ENCODE peak calls at places on chromosomes 1 and 21, in eight cellular contexts. N is gastrocnemius medialis; R is GM23248; P is body of pancreas; B is left cardiac atrium; U is brain microvascular endothelial cell; X is iPS-NIHi11; L is CD4-positive, CD25-positive, alpha-beta regulatory T cell. J is an unnamed sample.
A peak's percentile ranks its signal among the peaks of the same experiment; 100 is the strongest.

GRCh38 chr1:52707927-52708655 is 9.9 kb upstream of the COA7 start:
- DNase-seq in N (no peak), X (no peak), R (peak; percentile 77), U (peak; percentile 54), P (no peak), B (peak; percentile 37), L (no peak), J (no peak)

GRCh38 chr1:68624233-68624632 is 127.4 kb upstream of the DEPDC1 start:
- DNase-seq in X (peak; percentile 11), L (no peak), P (no peak), B (no peak), N (no peak), U (peak; percentile 72), R (peak; percentile 73), J (no peak)

GRCh38 chr1:99956755-99957154 is 13.0 kb upstream of the SLC35A3 start:
- DNase-seq in L (no peak), N (no peak), B (no peak), U (peak; percentile 28), X (no peak), R (peak; percentile 75), P (no peak), J (peak; percentile 54)

GRCh38 chr1:101022294-101022693 is 3.3 kb downstream of the DPH5 start:
- DNase-seq in P (no peak), X (no peak), R (peak; percentile 86), L (no peak), B (no peak), U (no peak), N (no peak), J (no peak)

GRCh38 chr1:52955129-52955970 is 28.3 kb downstream of the SCP2 start:
- DNase-seq in U (peak; percentile 52), N (no peak), R (peak; percentile 92), P (no peak), B (no peak), X (no peak), L (no peak), J (peak; percentile 43)

GRCh38 chr1:110060034-110060661 is 10.3 kb downstream of the ALX3 start:
- DNase-seq in R (peak; percentile 38), B (no peak), L (peak; percentile 58), X (peak; percentile 75), P (no peak), U (no peak), N (peak; percentile 25), J (no peak)

GRCh38 chr1:219422811-219423598 is 189.9 kb downstream of the ZC3H11B start:
- DNase-seq in X (no peak), P (no peak), L (no peak), U (peak; percentile 61), N (no peak), B (no peak), R (peak; percentile 74), J (no peak)

GRCh38 chr1:184563308-184563707 is 176.5 kb downstream of the C1orf21 start:
- DNase-seq in B (no peak), R (peak; percentile 46), L (no peak), N (no peak), U (no peak), P (no peak), X (no peak), J (peak; percentile 3)

GRCh38 chr1:43008425-43009108 is 49.9 kb upstream of the SLC2A1 start:
- DNase-seq in N (no peak), X (peak; percentile 83), U (no peak), R (no peak), P (no peak), L (no peak), B (no peak), J (no peak)

GRCh38 chr21:27426196-27426595 is 459.3 kb upstream of the ADAMTS5 start:
- DNase-seq in B (no peak), R (peak; percentile 3), N (no peak), X (no peak), U (no peak), L (no peak), P (no peak), J (no peak)

GRCh38 chr1:54375331-54376084 is 30.7 kb downstream of the SSBP3 start:
- DNase-seq in N (no peak), U (no peak), L (no peak), X (peak; percentile 61), B (no peak), P (no peak), R (no peak), J (no peak)

GRCh38 chr1:84254703-84255238 is 46.7 kb upstream of the SAMD13 start:
- DNase-seq in N (no peak), L (no peak), P (no peak), U (no peak), X (no peak), B (no peak), R (no peak), J (no peak)

GRCh38 chr1:8925406-8925805 is 20.3 kb upstream of the CA6 start:
- DNase-seq in U (no peak), X (no peak), B (no peak), L (no peak), P (no peak), R (no peak), N (no peak), J (no peak)

GRCh38 chr21:16454371-16454770 is 724.6 kb downstream of the USP25 start:
- DNase-seq in X (no peak), U (no peak), B (no peak), L (no peak), R (peak; percentile 37), N (no peak), P (no peak), J (no peak)

GRCh38 chr1:118100686-118101300 is 84.2 kb downstream of the SPAG17 start:
- DNase-seq in B (no peak), N (no peak), U (no peak), P (peak; percentile 83), L (no peak), X (no peak), R (peak; percentile 73), J (no peak)

GRCh38 chr1:119159096-119159495 is 18.6 kb upstream of the WARS2 start:
- DNase-seq in U (peak; percentile 22), R (peak; percentile 80), N (no peak), X (no peak), L (no peak), P (no peak), B (no peak), J (no peak)

GRCh38 chr1:246689409-246689997 is 34.7 kb upstream of the SCCPDH start:
- DNase-seq in U (peak; percentile 64), P (peak; percentile 75), X (peak; percentile 91), N (peak; percentile 73), R (peak; percentile 86), B (peak; percentile 49), L (peak; percentile 6), J (peak; percentile 73)

GRCh38 chr1:53717025-53717804 is 21.7 kb downstream of the GLIS1 start:
- DNase-seq in P (no peak), N (no peak), X (no peak), R (no peak), L (no peak), U (no peak), B (no peak), J (no peak)

GRCh38 chr1:25192154-25192553 is 40.1 kb downstream of the SYF2 start:
- DNase-seq in X (no peak), B (no peak), N (no peak), U (no peak), R (no peak), L (no peak), P (no peak), J (no peak)

GRCh38 chr1:93702102-93702827 is 20.6 kb upstream of the BCAR3 start:
- DNase-seq in L (no peak), N (peak; percentile 81), P (no peak), X (peak; percentile 51), B (peak; percentile 61), U (no peak), R (peak; percentile 15), J (no peak)

GRCh38 chr1:3470650-3471355 is 16.3 kb downstream of the ARHGEF16 start:
- DNase-seq in B (peak; percentile 11), R (no peak), L (no peak), N (no peak), U (no peak), X (no peak), P (no peak), J (no peak)

GRCh38 chr1:96557336-96557735 is 164.2 kb upstream of the PTBP2 start:
- DNase-seq in N (no peak), R (peak; percentile 63), U (no peak), P (no peak), B (no peak), L (no peak), X (no peak), J (no peak)

GRCh38 chr1:46617108-46617694 is 590 bp upstream of the MOB3C start:
- DNase-seq in U (no peak), B (no peak), X (no peak), R (no peak), N (no peak), P (no peak), L (no peak), J (no peak)

GRCh38 chr1:29876441-29876840 is 640.1 kb downstream of the PTPRU start:
- DNase-seq in L (no peak), R (no peak), U (no peak), B (no peak), P (no peak), X (no peak), N (no peak), J (no peak)

GRCh38 chr1:240484804-240485441 is 127.0 kb downstream of the GREM2 start:
- DNase-seq in R (no peak), N (no peak), B (no peak), P (no peak), L (no peak), U (no peak), X (no peak), J (no peak)

GRCh38 chr21:14383596-14384210 is 757 bp upstream of the HSPA13 start:
- DNase-seq in L (no peak), U (peak; percentile 1), X (no peak), P (no peak), N (no peak), B (peak; percentile 59), R (peak; percentile 60), J (no peak)

GRCh38 chr21:41130883-41131282 is 37.1 kb upstream of the BACE2 start:
- DNase-seq in B (no peak), X (no peak), N (no peak), R (no peak), P (no peak), L (no peak), U (no peak), J (no peak)

GRCh38 chr1:162335126-162335525 is 41.5 kb downstream of the SPATA46 start:
- DNase-seq in U (no peak), R (no peak), N (no peak), B (peak; percentile 29), L (no peak), X (no peak), P (no peak), J (no peak)

GRCh38 chr1:22031214-22031962 is 21.1 kb upstream of the CDC42 start:
- DNase-seq in R (no peak), N (no peak), B (no peak), X (no peak), P (no peak), U (no peak), L (no peak), J (no peak)

GRCh38 chr1:1179983-1180861 is 6.5 kb downstream of the TTLL10 start:
- DNase-seq in L (peak; percentile 1), P (peak; percentile 11), U (no peak), X (peak; percentile 60), N (no peak), R (no peak), B (peak; percentile 20), J (no peak)

GRCh38 chr1:199821029-199821779 is 206.3 kb upstream of the NR5A2 start:
- DNase-seq in X (no peak), N (no peak), L (no peak), U (no peak), P (peak; percentile 25), B (no peak), R (peak; percentile 8), J (no peak)

GRCh38 chr1:17567582-17567981 is 28.1 kb downstream of the ARHGEF10L start:
- DNase-seq in L (no peak), X (no peak), U (no peak), N (no peak), P (peak; percentile 37), B (no peak), R (peak; percentile 88), J (no peak)

GRCh38 chr1:99589186-99589636 is 56.7 kb upstream of the PALMD start:
- DNase-seq in X (no peak), N (no peak), B (no peak), U (no peak), R (no peak), P (no peak), L (no peak), J (no peak)

GRCh38 chr1:90045853-90046563 is 51.1 kb downstream of the ZNF326 start:
- DNase-seq in N (no peak), L (no peak), B (no peak), P (no peak), U (peak; percentile 28), X (peak; percentile 42), R (peak; percentile 38), J (no peak)

J was measured in amniotic stem cell.